ENCODE peak calls at places on chromosomes 13 and 19, in four cellular contexts. One of them, this sample, is unnamed.

GRCh38 chr13:105630411-105630810 is 905.1 kb downstream of the EFNB2 start:
- DNase-seq in GM12878: no peak
- DNase-seq in H1: no peak
- DNase-seq in HepG2: no peak
- DNase-seq in this sample: no peak

GRCh38 chr13:114142640-114143490 is 10.4 kb upstream of the RASA3 start:
- DNase-seq in GM12878: no peak
- DNase-seq in H1: peak; percentile 46
- DNase-seq in HepG2: no peak
- DNase-seq in this sample: no peak

GRCh38 chr13:99308481-99309087 is 1.4 kb upstream of the GPR183 start:
- DNase-seq in GM12878: no peak
- DNase-seq in H1: no peak
- DNase-seq in HepG2: no peak
- DNase-seq in this sample: no peak

GRCh38 chr19:47267350-47267759 is 7.3 kb upstream of the INAFM1 start:
- DNase-seq in GM12878: no peak
- DNase-seq in H1: no peak
- DNase-seq in HepG2: no peak
- DNase-seq in this sample: no peak

GRCh38 chr19:27824108-27824507 is 1388.8 kb downstream of the UQCRFS1 start:
- DNase-seq in GM12878: no peak
- DNase-seq in H1: no peak
- DNase-seq in HepG2: no peak
- DNase-seq in this sample: no peak

GRCh38 chr19:40205760-40206159 is 12.4 kb downstream of the TTC9B start:
- DNase-seq in GM12878: no peak
- DNase-seq in H1: no peak
- DNase-seq in HepG2: no peak
- DNase-seq in this sample: no peak

GRCh38 chr13:50531917-50532899 is 311.3 kb downstream of the DLEU7 start:
- DNase-seq in GM12878: no peak
- DNase-seq in H1: no peak
- DNase-seq in HepG2: no peak
- DNase-seq in this sample: no peak

GRCh38 chr19:27793128-27793643 is 1419.8 kb downstream of the UQCRFS1 start:
- DNase-seq in GM12878: peak; percentile 61
- DNase-seq in H1: peak; percentile 83
- DNase-seq in HepG2: peak; percentile 87
- DNase-seq in this sample: peak; percentile 86

GRCh38 chr19:19461671-19462622 is 53.4 kb downstream of the TSSK6 start:
- DNase-seq in GM12878: no peak
- DNase-seq in H1: peak; percentile 88
- DNase-seq in HepG2: peak; percentile 65
- DNase-seq in this sample: no peak

GRCh38 chr13:38535271-38535670 is 151.6 kb upstream of the FREM2 start:
- DNase-seq in GM12878: no peak
- DNase-seq in H1: no peak
- DNase-seq in HepG2: no peak
- DNase-seq in this sample: no peak

GRCh38 chr19:5246554-5247155 is 94.0 kb downstream of the PTPRS start:
- DNase-seq in GM12878: no peak
- DNase-seq in H1: no peak
- DNase-seq in HepG2: no peak
- DNase-seq in this sample: no peak

GRCh38 chr19:45790942-45791341 is 1.7 kb downstream of the DMWD start:
- DNase-seq in GM12878: no peak
- DNase-seq in H1: no peak
- DNase-seq in HepG2: no peak
- DNase-seq in this sample: no peak

GRCh38 chr19:19691683-19692082 is 23.0 kb downstream of the ZNF101 start:
- DNase-seq in GM12878: no peak
- DNase-seq in H1: no peak
- DNase-seq in HepG2: no peak
- DNase-seq in this sample: no peak

GRCh38 chr13:48160879-48161278 is 66.0 kb upstream of the MED4 start:
- DNase-seq in GM12878: no peak
- DNase-seq in H1: no peak
- DNase-seq in HepG2: no peak
- DNase-seq in this sample: no peak

GRCh38 chr19:40716031-40716654 is 543 bp downstream of the COQ8B start:
- DNase-seq in GM12878: peak; percentile 26
- DNase-seq in H1: peak; percentile 49
- DNase-seq in HepG2: no peak
- DNase-seq in this sample: no peak

GRCh38 chr13:95002968-95003813 is 290.8 kb upstream of the SOX21 start:
- DNase-seq in GM12878: no peak
- DNase-seq in H1: peak; percentile 56
- DNase-seq in HepG2: no peak
- DNase-seq in this sample: no peak

GRCh38 chr13:42894765-42895181 is 97.3 kb downstream of the EPSTI1 start:
- DNase-seq in GM12878: no peak
- DNase-seq in H1: no peak
- DNase-seq in HepG2: no peak
- DNase-seq in this sample: no peak

GRCh38 chr13:42895781-42896180 is 96.3 kb downstream of the EPSTI1 start:
- DNase-seq in GM12878: no peak
- DNase-seq in H1: no peak
- DNase-seq in HepG2: no peak
- DNase-seq in this sample: no peak

GRCh38 chr13:42892760-42893159 is 99.3 kb downstream of the EPSTI1 start:
- DNase-seq in GM12878: no peak
- DNase-seq in H1: no peak
- DNase-seq in HepG2: no peak
- DNase-seq in this sample: no peak

GRCh38 chr13:42893346-42893745 is 98.7 kb downstream of the EPSTI1 start:
- DNase-seq in GM12878: no peak
- DNase-seq in H1: no peak
- DNase-seq in HepG2: no peak
- DNase-seq in this sample: no peak

GRCh38 chr13:42891591-42891990 is 100.5 kb downstream of the EPSTI1 start:
- DNase-seq in GM12878: no peak
- DNase-seq in H1: no peak
- DNase-seq in HepG2: no peak
- DNase-seq in this sample: no peak
- TF ChIP-seq ZNF274 in GM12878: no peak
- TF ChIP-seq ZNF274 in H1: no peak
- TF ChIP-seq ZNF274 in HepG2: no peak
- TF ChIP-seq ZNF274 in this sample: no peak

DNA sequence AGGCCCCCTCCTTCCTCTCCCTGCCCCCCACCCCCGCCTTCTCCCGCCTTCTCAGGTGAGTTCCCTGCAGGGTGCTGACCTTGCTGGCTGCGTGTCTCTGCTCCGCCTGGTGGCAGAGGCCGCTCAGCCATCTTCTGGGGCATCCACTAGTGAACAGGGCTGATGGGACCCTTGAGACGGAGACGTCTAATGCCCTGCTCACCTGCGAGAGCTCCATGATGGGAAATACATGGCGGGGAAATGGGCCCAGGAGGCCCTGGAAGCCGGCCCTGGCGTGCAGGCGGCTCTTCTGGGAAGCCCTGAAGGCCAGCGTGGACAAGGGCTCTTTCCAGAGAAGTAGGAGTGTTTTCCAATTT is 15.2 kb upstream of the F7 start:
- DNase-seq in GM12878: no peak
- DNase-seq in H1: no peak
- DNase-seq in HepG2: no peak
- DNase-seq in this sample: no peak
- TF ChIP-seq SUZ12 in GM12878: no peak
- TF ChIP-seq SUZ12 in H1: no peak
- TF ChIP-seq SUZ12 in HepG2: no peak
- TF ChIP-seq SUZ12 in this sample: no peak

GRCh38 chr19:54231077-54231931 is 8.5 kb upstream of the LILRB3 start:
- DNase-seq in GM12878: no peak
- DNase-seq in H1: peak; percentile 99
- DNase-seq in HepG2: peak; percentile 80
- DNase-seq in this sample: no peak
- TF ChIP-seq ZNF274 in GM12878: no peak
- TF ChIP-seq ZNF274 in H1: no peak
- TF ChIP-seq ZNF274 in HepG2: no peak
- TF ChIP-seq ZNF274 in this sample: no peak

GRCh38 chr19:38557205-38557799 is 60.5 kb downstream of the MAP4K1 start:
- DNase-seq in GM12878: peak; percentile 85
- DNase-seq in H1: no peak
- DNase-seq in HepG2: no peak
- DNase-seq in this sample: no peak

GRCh38 chr19:38559428-38560401 is 58.0 kb downstream of the MAP4K1 start:
- DNase-seq in GM12878: peak; percentile 99
- DNase-seq in H1: no peak
- DNase-seq in HepG2: no peak
- DNase-seq in this sample: no peak

GRCh38 chr19:38554676-38555141 is 63.0 kb downstream of the MAP4K1 start:
- DNase-seq in GM12878: peak; percentile 40
- DNase-seq in H1: no peak
- DNase-seq in HepG2: no peak
- DNase-seq in this sample: no peak

GRCh38 chr19:38555200-38555599 is 62.6 kb downstream of the MAP4K1 start:
- DNase-seq in GM12878: no peak
- DNase-seq in H1: no peak
- DNase-seq in HepG2: no peak
- DNase-seq in this sample: no peak

GRCh38 chr19:38556521-38557174 is 61.1 kb downstream of the MAP4K1 start:
- DNase-seq in GM12878: peak; percentile 54
- DNase-seq in H1: no peak
- DNase-seq in HepG2: no peak
- DNase-seq in this sample: no peak
- TF ChIP-seq SUZ12 in GM12878: no peak
- TF ChIP-seq SUZ12 in H1: no peak
- TF ChIP-seq SUZ12 in HepG2: no peak
- TF ChIP-seq SUZ12 in this sample: no peak

This sample was measured in NT2/D1.